ENCODE peak calls at places on chromosomes 4 and X, in five cellular contexts. P is M059J, E is HEK293T, K is smooth muscle cell of the brain vasculature, S is PC-3. B is an unnamed sample.

GRCh38 chrX:78540171-78540570 is 119.0 kb downstream of the RTL3 start:
- DNase-seq in S (no peak), P (peak), K (no peak), E (no peak), B (no peak)

GRCh38 chr4:185576918-185577591 is 41.7 kb upstream of the PDLIM3 start:
- DNase-seq in E (no peak), K (no peak), P (no peak), S (no peak), B (no peak)

GRCh38 chr4:114673306-114673705 is 74.7 kb downstream of the UGT8 start:
- DNase-seq in S (no peak), E (no peak), K (no peak), P (no peak), B (no peak)

GRCh38 chr4:53273726-53274125 is 92.1 kb downstream of the SCFD2 start:
- DNase-seq in K (no peak), P (peak), S (no peak), E (no peak), B (no peak)

GRCh38 chr4:170420255-170420693 is 330.5 kb upstream of the AADAT start:
- DNase-seq in K (peak), P (peak), E (no peak), S (peak), B (no peak)

GRCh38 chr4:4386296-4386735 is 586 bp upstream of the NSG1 start:
- DNase-seq in P (no peak), S (no peak), E (peak), K (no peak), B (no peak)

GRCh38 chrX:104854188-104854587 is 288.2 kb downstream of the IL1RAPL2 start:
- DNase-seq in E (no peak), S (peak), P (peak), K (no peak), B (no peak)

GRCh38 chrX:39896951-39897740 is 200.6 kb downstream of the BCOR start:
- DNase-seq in P (peak), S (peak), E (peak), K (no peak), B (no peak)

GRCh38 chrX:66162331-66162822 is 1.7 kb upstream of the HEPH start:
- DNase-seq in P (no peak), S (no peak), E (no peak), K (no peak), B (no peak)

GRCh38 chr4:57430706-57431105 is 320.5 kb upstream of the IGFBP7 start:
- DNase-seq in P (no peak), S (peak), E (no peak), K (no peak), B (no peak)

GRCh38 chrX:53190363-53190960 is 34.5 kb downstream of the KDM5C start:
- DNase-seq in E (no peak), P (peak), S (no peak), K (no peak), B (no peak)

GRCh38 chr4:92305878-92306520 is 2.2 kb downstream of the GRID2 start:
- DNase-seq in P (no peak), E (peak), S (peak), K (no peak), B (no peak)

GRCh38 chr4:23720556-23720955 is 169.3 kb downstream of the PPARGC1A start:
- DNase-seq in P (no peak), K (no peak), E (no peak), S (no peak), B (no peak)

GRCh38 chrX:122440832-122441231 is 743.2 kb upstream of the GRIA3 start:
- DNase-seq in K (no peak), P (no peak), S (no peak), E (no peak), B (no peak)

GRCh38 chr4:15774020-15774420 is 4.1 kb upstream of the CD38 start:
- DNase-seq in K (no peak), E (no peak), S (no peak), P (peak), B (no peak)

GRCh38 chr4:82733636-82734035 is 65.0 kb downstream of the SCD5 start:
- DNase-seq in K (no peak), E (no peak), S (peak), P (peak), B (peak)

GRCh38 chrX:29652484-29652883 is 562.9 kb upstream of the MAGEB2 start:
- DNase-seq in E (no peak), S (peak), K (peak), P (peak), B (peak)

GRCh38 chr4:95506264-95506663 is 42.5 kb downstream of the UNC5C start:
- DNase-seq in K (no peak), E (no peak), P (peak), S (peak), B (peak)

GRCh38 chrX:111431007-111431406 is 19.0 kb upstream of the DCX start:
- DNase-seq in S (no peak), K (no peak), P (no peak), E (no peak), B (no peak)